ENCODE peak calls at places on chromosomes 12 and 14, in four cellular contexts. C is neural progenitor cell, O is colonic mucosa, V is SK-N-SH. D is an unnamed sample.

GRCh38 chr12:29273178-29273843 is 107.7 kb downstream of the ERGIC2 start:
- DNase-seq in C (peak; percentile 15), O (no peak), V (no peak), D (no peak)

GRCh38 chr12:24728826-24729225 is 220.1 kb downstream of the BCAT1 start:
- DNase-seq in V (no peak), C (no peak), O (no peak), D (no peak)

GRCh38 chr12:71432936-71433335 is 6.7 kb upstream of the LGR5 start:
- DNase-seq in V (no peak), C (no peak), O (no peak), D (no peak)

GRCh38 chr12:124940393-124941169 is 26.1 kb upstream of the UBC start:
- DNase-seq in C (peak; percentile 93), O (peak; percentile 98), V (peak; percentile 82), D (peak; percentile 80)

GRCh38 chr12:71565568-71565967 is 98.1 kb downstream of the ZFC3H1 start:
- DNase-seq in C (no peak), O (no peak), V (no peak), D (no peak)

GRCh38 chr14:31781578-31781977 is 220.4 kb downstream of the NUBPL start:
- DNase-seq in O (no peak), C (no peak), V (no peak), D (no peak)

GRCh38 chr12:3213171-3213570 is 136.0 kb downstream of the TSPAN9 start:
- DNase-seq in C (peak; percentile 42), V (no peak), O (no peak), D (no peak)

GRCh38 chr14:26370118-26370517 is 227.7 kb downstream of the NOVA1 start:
- DNase-seq in C (peak; percentile 5), O (no peak), V (no peak), D (peak; percentile 8)

GRCh38 chr14:56202256-56202655 is 84.0 kb downstream of the PELI2 start:
- DNase-seq in V (no peak), O (no peak), C (no peak), D (no peak)

GRCh38 chr12:131113562-131113961 is 159.9 kb downstream of the ADGRD1 start:
- DNase-seq in V (peak; percentile 32), O (no peak), C (no peak), D (no peak)

GRCh38 chr14:73100334-73100733 is 36.0 kb upstream of the PSEN1 start:
- DNase-seq in O (no peak), C (no peak), V (no peak), D (no peak)

GRCh38 chr14:91228112-91229004 is 16.1 kb downstream of the GPR68 start:
- DNase-seq in O (no peak), C (no peak), V (no peak), D (peak; percentile 75)

DNA sequence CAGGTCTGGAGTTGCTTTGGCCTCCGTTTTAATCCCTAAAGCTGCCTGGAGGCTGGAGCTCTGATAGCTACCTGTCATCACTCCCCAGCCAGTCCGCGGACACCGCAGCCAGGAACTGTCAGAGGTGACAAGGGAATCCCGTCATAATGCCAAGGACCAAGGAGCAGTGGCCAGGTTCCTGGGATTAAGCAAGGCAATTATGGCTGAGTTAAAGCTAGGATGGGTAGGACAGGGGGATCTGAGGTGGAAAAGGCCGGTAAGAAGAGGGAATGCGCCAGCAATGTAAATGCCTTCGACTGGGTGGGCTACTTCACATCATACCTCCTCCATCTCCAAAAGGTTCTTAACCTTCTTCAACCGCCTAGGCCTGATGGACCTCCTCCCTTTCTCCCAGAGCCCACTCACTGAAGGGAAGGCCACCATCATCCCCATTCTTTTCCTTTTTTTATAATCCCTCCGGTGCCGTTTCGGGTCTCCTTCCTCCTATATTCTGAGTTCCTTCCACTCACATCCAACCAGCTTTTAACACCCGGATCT is 1.9 kb downstream of the PPP1R3E start:
- DNase-seq in O (peak; percentile 65), V (no peak), C (peak; percentile 47), D (peak; percentile 35)
- H3K9ac ChIP-seq in O (peak overlapping the region; percentile 100), V (peak overlapping the region; percentile 82), C (no peak overlapping the region), D (peak overlapping the region; percentile 92)

DNA sequence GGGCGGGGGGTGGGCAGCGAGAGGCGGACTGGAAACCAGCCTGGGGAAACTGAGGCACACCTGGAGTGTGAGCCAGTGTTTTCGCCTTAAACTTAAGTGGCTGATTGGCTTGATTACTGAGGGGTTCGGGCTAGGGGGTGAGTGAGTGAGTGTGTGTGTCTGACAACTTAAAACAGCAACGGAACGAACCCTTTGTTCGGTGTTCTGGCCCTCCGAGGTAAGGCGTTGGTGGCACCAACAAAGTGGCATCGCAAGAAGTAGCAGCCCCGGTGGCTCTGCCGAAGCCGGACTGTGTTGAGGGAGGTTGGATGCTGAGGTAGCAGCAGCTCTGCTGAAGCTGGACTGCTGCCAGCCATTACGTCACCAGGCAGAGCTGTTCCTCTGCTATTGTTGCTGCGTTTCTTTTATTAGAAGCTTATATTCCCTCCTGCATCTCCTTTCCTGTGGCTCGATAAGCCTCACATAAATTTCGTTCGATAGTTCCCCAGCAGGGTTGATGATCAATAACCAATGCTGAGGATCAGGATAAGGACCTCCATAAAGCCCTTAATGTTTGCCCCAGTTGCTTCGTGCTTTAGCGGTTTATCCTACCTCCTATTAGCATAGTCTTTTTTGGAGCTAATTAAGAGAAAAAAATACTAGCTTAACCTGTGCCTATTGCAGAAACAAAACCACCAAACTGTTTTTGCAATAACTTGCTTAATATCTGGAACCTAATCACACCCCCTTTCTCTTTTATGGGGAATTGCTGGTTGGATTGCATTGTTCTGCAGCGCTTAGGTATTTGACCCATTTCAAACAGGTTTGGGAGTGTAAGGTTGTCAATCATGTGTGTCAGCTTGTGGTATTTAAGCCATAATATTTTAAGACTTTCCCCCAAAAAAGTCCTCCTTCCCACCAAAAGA is 1.3 kb downstream of the GPR137C start:
- DNase-seq in O (peak; percentile 92), C (peak; percentile 83), V (peak; percentile 67), D (peak; percentile 89)
- TF ChIP-seq CTCF in O (no peak), C (no peak), V (peak; percentile 12), D (no peak)

DNA sequence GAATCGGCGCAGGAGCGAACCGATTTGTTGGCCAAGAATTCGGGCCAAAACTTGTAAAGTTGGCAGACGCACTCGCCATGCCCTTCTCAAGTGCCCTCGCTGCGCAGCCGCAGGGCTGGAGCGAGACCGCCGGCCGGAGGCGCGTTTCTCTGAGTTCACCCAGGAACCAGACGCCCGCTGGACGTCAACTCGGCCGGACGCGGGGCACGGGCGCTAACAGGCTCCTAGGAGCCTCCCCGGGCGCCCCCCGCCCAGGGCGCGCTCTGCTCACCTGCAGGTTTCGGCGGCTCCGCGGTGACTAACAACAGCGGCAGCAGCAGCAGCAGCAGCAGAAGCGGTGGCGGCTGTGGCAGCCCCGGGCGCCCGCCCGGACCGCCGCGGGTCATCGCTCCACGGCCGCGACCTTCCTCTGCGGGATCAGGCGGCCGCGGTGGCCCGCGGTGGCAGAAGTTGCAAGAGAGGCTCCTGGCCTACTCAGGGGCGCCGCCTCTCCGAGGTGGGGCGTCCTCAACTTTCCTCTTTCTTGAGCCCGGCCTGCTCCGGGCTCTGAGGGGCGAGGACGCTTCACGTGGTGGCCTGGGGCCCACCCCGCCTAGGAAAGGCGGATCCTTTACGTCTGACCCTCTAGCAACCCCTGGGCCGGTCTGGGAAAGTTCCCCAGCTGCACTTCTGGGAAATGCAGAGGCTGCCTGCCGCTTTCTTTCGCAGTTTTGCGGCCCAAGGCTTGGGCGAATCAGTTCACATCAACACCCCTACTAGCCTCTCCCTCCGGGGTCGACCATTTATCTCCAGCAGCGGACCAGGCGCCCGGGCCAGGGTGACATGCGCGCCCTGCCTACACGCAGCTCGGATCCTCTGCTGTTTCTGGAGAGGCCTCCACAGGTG is at the start of gene PLBD1:
- DNase-seq in O (peak; percentile 72), V (peak; percentile 57), C (peak; percentile 73), D (peak; percentile 8)
- H3K9ac ChIP-seq in O (peak within 1 kb of the TSS; percentile 87), V (no peak within 1 kb of the TSS), C (no peak within 1 kb of the TSS), D (no peak within 1 kb of the TSS)

GRCh38 chr12:114579389-114579788 is 104.6 kb downstream of the TBX3 start:
- DNase-seq in V (no peak), O (no peak), C (no peak), D (no peak)
- TF ChIP-seq CTCF in V (no peak), O (no peak), C (no peak), D (no peak)

DNA sequence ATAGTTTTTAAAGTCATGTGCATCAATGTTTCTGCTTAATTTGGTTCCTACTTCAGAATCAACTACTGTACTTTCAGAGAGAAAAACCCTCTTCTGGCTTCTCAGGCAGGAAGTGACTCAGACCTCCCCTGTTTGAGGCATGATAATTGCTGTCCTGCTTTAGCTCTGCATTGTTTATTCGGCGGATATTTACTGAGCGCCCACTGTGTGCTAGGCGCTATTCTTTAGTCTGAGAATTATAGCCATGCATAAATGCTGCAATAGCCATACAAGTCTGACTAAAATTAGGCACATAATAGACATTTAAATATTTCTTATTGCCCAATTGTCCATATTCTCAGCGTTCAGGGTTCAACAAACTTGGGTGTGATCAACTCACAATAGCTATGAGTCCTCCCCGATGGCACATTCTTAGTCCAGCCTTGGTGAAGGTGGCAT is 6.1 kb upstream of the AMIGO2 start:
- DNase-seq in C (no peak), V (no peak), O (no peak), D (peak; percentile 77)
- H3K9ac ChIP-seq in C (no peak overlapping the region), V (no peak overlapping the region), O (no peak overlapping the region), D (no peak overlapping the region)

DNA sequence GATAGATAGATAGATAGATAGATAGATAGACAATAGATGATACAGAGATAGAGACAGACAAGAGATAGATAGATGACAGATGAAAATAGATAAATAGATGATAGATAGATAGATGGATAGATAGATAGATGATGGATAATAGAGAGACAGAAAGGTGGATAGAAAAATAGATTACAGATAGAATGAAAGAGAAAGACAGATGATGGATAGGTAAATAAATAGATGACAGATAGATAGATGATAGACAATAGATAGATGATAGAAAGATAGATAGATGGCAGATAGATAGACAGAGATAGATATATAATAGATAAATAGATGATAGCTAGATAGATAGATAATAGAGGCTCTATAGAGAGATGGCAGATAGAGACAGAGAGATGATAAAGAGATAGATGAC is 523.0 kb downstream of the BCL11B start:
- DNase-seq in O (no peak), V (no peak), C (no peak), D (no peak)
- TF ChIP-seq CTCF in O (no peak), V (no peak), C (no peak), D (no peak)

GRCh38 chr14:64200170-64200569 is 94.0 kb downstream of the ESR2 start:
- DNase-seq in O (no peak), V (no peak), C (no peak), D (no peak)
- H3K9ac ChIP-seq in O (no peak overlapping the region), V (no peak overlapping the region), C (no peak overlapping the region), D (no peak overlapping the region)